ENCODE peak calls at places on chromosomes 3 and 15, in five cellular contexts. One of them, this sample, is unnamed.

GRCh38 chr3:18797378-18797777 is 350.9 kb upstream of the KCNH8 start:
- DNase-seq in Peyer's patch: no peak
- DNase-seq in IMR-90: no peak
- DNase-seq in uterus: no peak
- DNase-seq in CD8-positive, alpha-beta memory T cell: no peak
- DNase-seq in this sample: no peak

GRCh38 chr3:148600902-148601765 is 96.6 kb upstream of the AGTR1 start:
- DNase-seq in CD8-positive, alpha-beta memory T cell: no peak
- DNase-seq in IMR-90: no peak
- DNase-seq in uterus: no peak
- DNase-seq in Peyer's patch: peak; percentile 47
- DNase-seq in this sample: no peak

GRCh38 chr3:29143151-29143550 is 137.7 kb upstream of the RBMS3 start:
- DNase-seq in IMR-90: no peak
- DNase-seq in CD8-positive, alpha-beta memory T cell: no peak
- DNase-seq in Peyer's patch: no peak
- DNase-seq in uterus: no peak
- DNase-seq in this sample: no peak

GRCh38 chr3:31253782-31254181 is 278.9 kb upstream of the STT3B start:
- DNase-seq in Peyer's patch: no peak
- DNase-seq in CD8-positive, alpha-beta memory T cell: no peak
- DNase-seq in IMR-90: no peak
- DNase-seq in uterus: no peak
- DNase-seq in this sample: no peak

GRCh38 chr15:80818996-80819395 is 39.8 kb downstream of the CEMIP start:
- DNase-seq in uterus: no peak
- DNase-seq in IMR-90: no peak
- DNase-seq in Peyer's patch: no peak
- DNase-seq in CD8-positive, alpha-beta memory T cell: no peak
- DNase-seq in this sample: no peak

GRCh38 chr15:38438031-38438986 is 15.6 kb upstream of the FAM98B start:
- DNase-seq in IMR-90: peak; percentile 14
- DNase-seq in uterus: no peak
- DNase-seq in Peyer's patch: no peak
- DNase-seq in CD8-positive, alpha-beta memory T cell: no peak
- DNase-seq in this sample: no peak

GRCh38 chr3:100966049-100966471 is 27.2 kb downstream of the ABI3BP start:
- DNase-seq in CD8-positive, alpha-beta memory T cell: no peak
- DNase-seq in Peyer's patch: no peak
- DNase-seq in IMR-90: peak; percentile 49
- DNase-seq in uterus: no peak
- DNase-seq in this sample: no peak

GRCh38 chr3:111362286-111363009 is 179.5 kb upstream of the CD96 start:
- DNase-seq in uterus: no peak
- DNase-seq in CD8-positive, alpha-beta memory T cell: no peak
- DNase-seq in IMR-90: no peak
- DNase-seq in Peyer's patch: no peak
- DNase-seq in this sample: no peak

GRCh38 chr3:47652142-47652541 is 73.5 kb upstream of the CSPG5 start:
- DNase-seq in uterus: no peak
- DNase-seq in CD8-positive, alpha-beta memory T cell: no peak
- DNase-seq in IMR-90: no peak
- DNase-seq in Peyer's patch: no peak
- DNase-seq in this sample: no peak

GRCh38 chr3:143970773-143971366 is 753 bp upstream of the DIPK2A start:
- DNase-seq in IMR-90: peak; percentile 33
- DNase-seq in Peyer's patch: peak; percentile 65
- DNase-seq in uterus: peak; percentile 49
- DNase-seq in CD8-positive, alpha-beta memory T cell: peak; percentile 45
- DNase-seq in this sample: peak; percentile 46

DNA sequence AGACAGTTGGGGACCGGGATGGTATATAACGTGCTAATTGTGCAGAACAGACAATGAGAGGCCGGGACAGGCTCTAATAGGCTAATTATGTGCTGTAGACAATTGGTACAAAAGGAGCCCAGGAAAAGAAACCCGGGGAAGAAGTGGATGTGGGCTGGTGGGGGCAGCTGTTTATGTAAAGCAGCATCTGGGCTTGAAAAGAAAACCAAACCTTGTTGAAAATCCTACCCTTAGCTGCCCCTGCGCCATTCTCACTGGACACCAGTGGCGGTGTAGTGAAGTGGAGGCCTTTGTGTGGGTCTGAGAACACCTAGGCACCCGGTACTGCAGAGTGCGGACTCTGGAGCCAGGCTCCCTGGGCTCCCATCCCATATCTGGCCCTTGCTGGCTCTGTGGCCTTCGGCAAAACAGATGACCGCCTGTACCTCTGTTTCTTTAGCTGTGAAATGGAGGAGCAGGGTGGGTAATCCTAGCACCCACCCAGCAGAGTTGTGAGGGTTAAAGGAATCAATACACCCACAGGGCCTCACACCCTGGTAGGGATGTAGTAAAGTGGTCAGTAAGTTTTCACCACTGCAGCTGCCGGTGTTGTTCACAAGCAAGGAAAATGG is 51.5 kb downstream of the CMTM6 start:
- DNase-seq in IMR-90: no peak
- DNase-seq in Peyer's patch: peak; percentile 47
- DNase-seq in CD8-positive, alpha-beta memory T cell: no peak
- DNase-seq in uterus: no peak
- DNase-seq in this sample: no peak
- H3K4me3 ChIP-seq in IMR-90: no peak overlapping the region
- H3K4me3 ChIP-seq in Peyer's patch: no peak overlapping the region
- H3K4me3 ChIP-seq in CD8-positive, alpha-beta memory T cell: no peak overlapping the region
- H3K4me3 ChIP-seq in uterus: no peak overlapping the region
- H3K4me3 ChIP-seq in this sample: no peak overlapping the region

GRCh38 chr15:90559119-90559518 is 29.4 kb downstream of the CRTC3 start:
- DNase-seq in Peyer's patch: no peak
- DNase-seq in IMR-90: no peak
- DNase-seq in CD8-positive, alpha-beta memory T cell: no peak
- DNase-seq in uterus: no peak
- DNase-seq in this sample: no peak

GRCh38 chr15:90561344-90562244 is 31.9 kb downstream of the CRTC3 start:
- DNase-seq in uterus: peak; percentile 30
- DNase-seq in Peyer's patch: no peak
- DNase-seq in CD8-positive, alpha-beta memory T cell: peak; percentile 35
- DNase-seq in IMR-90: peak; percentile 81
- DNase-seq in this sample: no peak

GRCh38 chr15:90558182-90558581 is 28.5 kb downstream of the CRTC3 start:
- DNase-seq in uterus: peak; percentile 43
- DNase-seq in IMR-90: no peak
- DNase-seq in Peyer's patch: peak; percentile 76
- DNase-seq in CD8-positive, alpha-beta memory T cell: no peak
- DNase-seq in this sample: no peak

GRCh38 chr15:90562669-90563068 is 32.9 kb downstream of the CRTC3 start:
- DNase-seq in uterus: no peak
- DNase-seq in IMR-90: no peak
- DNase-seq in CD8-positive, alpha-beta memory T cell: no peak
- DNase-seq in Peyer's patch: no peak
- DNase-seq in this sample: no peak

DNA sequence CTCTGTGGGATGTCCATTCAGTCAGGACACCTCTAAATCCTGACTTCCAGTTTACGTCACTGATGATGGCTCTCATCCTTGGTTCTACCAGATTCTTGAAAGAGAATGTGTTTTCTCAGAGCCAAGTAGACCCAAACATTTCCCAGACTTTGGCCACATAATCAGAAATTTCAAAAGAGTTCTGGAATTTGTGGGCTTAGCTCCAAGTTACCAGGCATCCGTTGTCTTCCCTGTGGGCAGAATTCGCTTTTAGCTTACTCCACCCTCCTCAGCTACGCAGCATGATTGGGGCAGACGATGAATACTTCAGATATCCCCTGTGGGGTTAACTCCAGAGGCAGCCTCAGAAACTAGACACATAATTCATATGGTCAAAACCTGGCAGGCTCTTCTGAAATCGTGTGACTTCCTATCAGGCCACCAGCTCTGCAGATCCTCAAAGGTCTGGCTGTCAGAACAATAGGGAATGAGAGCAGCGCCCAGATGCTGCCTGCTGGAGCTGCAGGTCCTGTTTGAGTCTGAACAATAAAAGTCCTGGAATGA is 30.6 kb downstream of the CRTC3 start:
- DNase-seq in Peyer's patch: no peak
- DNase-seq in uterus: peak; percentile 60
- DNase-seq in IMR-90: peak; percentile 96
- DNase-seq in CD8-positive, alpha-beta memory T cell: no peak
- DNase-seq in this sample: no peak
- H3K27ac ChIP-seq in Peyer's patch: peak overlapping the region; percentile 2
- H3K27ac ChIP-seq in uterus: peak overlapping the region; percentile 77
- H3K27ac ChIP-seq in IMR-90: peak overlapping the region; percentile 98
- H3K27ac ChIP-seq in CD8-positive, alpha-beta memory T cell: no peak overlapping the region
- H3K27ac ChIP-seq in this sample: peak overlapping the region; percentile 72

GRCh38 chr3:127222664-127223063 is 29.7 kb downstream of the PRR23E start:
- DNase-seq in IMR-90: no peak
- DNase-seq in CD8-positive, alpha-beta memory T cell: no peak
- DNase-seq in Peyer's patch: no peak
- DNase-seq in uterus: no peak
- DNase-seq in this sample: no peak

GRCh38 chr3:127221062-127222035 is 28.4 kb downstream of the PRR23E start:
- DNase-seq in uterus: no peak
- DNase-seq in CD8-positive, alpha-beta memory T cell: no peak
- DNase-seq in IMR-90: no peak
- DNase-seq in Peyer's patch: no peak
- DNase-seq in this sample: no peak

GRCh38 chr3:127226451-127226850 is 33.5 kb downstream of the PRR23E start:
- DNase-seq in CD8-positive, alpha-beta memory T cell: no peak
- DNase-seq in Peyer's patch: no peak
- DNase-seq in uterus: no peak
- DNase-seq in IMR-90: no peak
- DNase-seq in this sample: no peak

GRCh38 chr3:127222163-127222562 is 29.2 kb downstream of the PRR23E start:
- DNase-seq in uterus: no peak
- DNase-seq in IMR-90: no peak
- DNase-seq in Peyer's patch: no peak
- DNase-seq in CD8-positive, alpha-beta memory T cell: no peak
- DNase-seq in this sample: no peak

DNA sequence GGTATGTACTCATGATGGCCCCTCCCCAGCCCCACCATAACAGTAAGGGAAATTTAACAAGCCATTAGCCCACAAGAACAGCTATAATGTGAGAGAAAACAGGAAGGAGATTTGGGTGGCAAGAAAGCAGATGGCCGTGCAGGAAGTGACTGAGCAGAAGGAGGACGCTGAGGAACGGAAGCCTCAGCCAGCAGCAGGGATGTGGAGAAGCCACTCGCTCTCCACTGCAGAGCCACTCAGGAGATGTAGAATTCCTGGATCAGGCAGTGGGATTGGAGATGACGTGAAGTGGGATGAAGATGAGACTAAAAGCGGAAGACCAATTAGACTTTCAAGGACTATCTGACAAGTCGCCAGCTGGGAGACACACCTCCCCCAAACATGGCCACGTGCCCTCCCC is 31.2 kb downstream of the PRR23E start:
- DNase-seq in IMR-90: no peak
- DNase-seq in uterus: no peak
- DNase-seq in CD8-positive, alpha-beta memory T cell: no peak
- DNase-seq in Peyer's patch: no peak
- DNase-seq in this sample: no peak
- H3K4me1 ChIP-seq in IMR-90: no peaks in the 10 kb centered on the region
- H3K4me1 ChIP-seq in uterus: no peaks in the 10 kb centered on the region
- H3K4me1 ChIP-seq in CD8-positive, alpha-beta memory T cell: no peaks in the 10 kb centered on the region
- H3K4me1 ChIP-seq in Peyer's patch: no peaks in the 10 kb centered on the region
- H3K4me1 ChIP-seq in this sample: peaks cover 4% of the 10 kb centered on the region

DNA sequence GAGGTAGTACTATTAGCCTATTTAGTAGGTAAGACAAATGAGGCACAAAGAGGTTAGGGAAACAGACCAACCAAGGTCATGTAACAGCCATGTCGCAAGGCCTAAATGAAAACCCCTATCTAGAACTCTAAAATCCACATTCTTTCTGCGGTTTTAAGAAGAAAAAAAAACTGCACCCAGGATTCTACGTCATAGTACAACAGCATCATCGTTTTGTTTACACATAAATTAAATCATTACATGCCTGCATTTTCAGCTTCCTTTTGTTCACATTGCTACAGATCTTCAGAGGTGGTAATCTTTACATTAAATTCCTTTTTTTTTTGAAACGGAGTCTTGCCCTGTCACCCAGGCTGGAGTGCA is 548 bp upstream of the PSMD6 start:
- DNase-seq in IMR-90: peak; percentile 11
- DNase-seq in uterus: no peak
- DNase-seq in CD8-positive, alpha-beta memory T cell: no peak
- DNase-seq in Peyer's patch: no peak
- DNase-seq in this sample: no peak
- H3K4me3 ChIP-seq in IMR-90: no peak overlapping the region
- H3K4me3 ChIP-seq in uterus: no peak overlapping the region
- H3K4me3 ChIP-seq in CD8-positive, alpha-beta memory T cell: peak overlapping the region; percentile 91
- H3K4me3 ChIP-seq in Peyer's patch: no peak overlapping the region
- H3K4me3 ChIP-seq in this sample: no peak overlapping the region

DNA sequence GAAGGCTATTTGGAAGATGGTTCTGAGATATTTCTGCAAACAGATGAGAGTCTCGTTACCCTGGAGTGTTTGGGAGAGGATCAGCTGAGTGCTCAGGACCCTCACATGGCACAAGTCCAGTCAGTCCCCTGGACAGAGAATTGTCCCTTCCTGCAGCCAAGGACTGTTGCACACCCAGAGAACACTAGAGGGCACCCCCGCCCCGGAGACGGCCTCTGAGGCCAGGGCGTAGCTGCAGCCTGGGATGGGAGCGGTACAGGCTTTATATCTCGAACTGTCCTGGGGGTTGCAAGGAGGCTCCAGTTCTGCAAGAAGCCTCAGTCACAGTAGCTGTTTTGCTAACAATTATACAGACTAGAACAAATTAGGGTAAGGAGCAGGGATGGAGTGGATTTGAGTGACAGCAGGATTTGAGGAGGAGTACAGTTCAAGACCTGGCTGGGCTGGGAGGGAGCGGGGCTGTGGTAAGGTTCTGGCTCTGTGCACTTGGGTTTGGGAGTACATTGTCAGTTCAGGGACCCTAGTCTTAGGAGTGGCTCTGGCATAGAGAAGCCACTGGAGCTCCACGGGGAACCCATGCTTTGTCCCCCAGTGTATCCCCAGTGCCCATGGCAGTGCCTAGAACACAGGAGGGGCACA is 67.6 kb upstream of the HACD2 start:
- DNase-seq in Peyer's patch: peak; percentile 85
- DNase-seq in IMR-90: peak; percentile 61
- DNase-seq in CD8-positive, alpha-beta memory T cell: no peak
- DNase-seq in uterus: peak; percentile 86
- DNase-seq in this sample: peak; percentile 83
- H3K27ac ChIP-seq in Peyer's patch: peak overlapping the region; percentile 81
- H3K27ac ChIP-seq in IMR-90: peak overlapping the region; percentile 90
- H3K27ac ChIP-seq in CD8-positive, alpha-beta memory T cell: no peak overlapping the region
- H3K27ac ChIP-seq in uterus: peak overlapping the region; percentile 93
- H3K27ac ChIP-seq in this sample: no peak overlapping the region

GRCh38 chr15:92801774-92802464 is 98.2 kb upstream of the CHD2 start:
- DNase-seq in Peyer's patch: peak; percentile 63
- DNase-seq in CD8-positive, alpha-beta memory T cell: no peak
- DNase-seq in uterus: no peak
- DNase-seq in IMR-90: peak; percentile 94
- DNase-seq in this sample: no peak

GRCh38 chr15:92803852-92804609 is 96.1 kb upstream of the CHD2 start:
- DNase-seq in IMR-90: peak; percentile 100
- DNase-seq in CD8-positive, alpha-beta memory T cell: no peak
- DNase-seq in uterus: peak; percentile 72
- DNase-seq in Peyer's patch: peak; percentile 78
- DNase-seq in this sample: peak; percentile 93

GRCh38 chr15:92803536-92803851 is 96.6 kb upstream of the CHD2 start:
- DNase-seq in IMR-90: no peak
- DNase-seq in Peyer's patch: no peak
- DNase-seq in uterus: no peak
- DNase-seq in CD8-positive, alpha-beta memory T cell: no peak
- DNase-seq in this sample: no peak

GRCh38 chr15:92800013-92800412 is 100.1 kb upstream of the CHD2 start:
- DNase-seq in IMR-90: no peak
- DNase-seq in CD8-positive, alpha-beta memory T cell: no peak
- DNase-seq in uterus: no peak
- DNase-seq in Peyer's patch: peak; percentile 14
- DNase-seq in this sample: no peak

GRCh38 chr15:92801412-92801773 is 98.7 kb upstream of the CHD2 start:
- DNase-seq in IMR-90: peak; percentile 86
- DNase-seq in Peyer's patch: peak; percentile 47
- DNase-seq in CD8-positive, alpha-beta memory T cell: no peak
- DNase-seq in uterus: no peak
- DNase-seq in this sample: no peak
- H3K4me1 ChIP-seq in IMR-90: peaks cover 17% of the 10 kb centered on the region
- H3K4me1 ChIP-seq in Peyer's patch: no peaks in the 10 kb centered on the region
- H3K4me1 ChIP-seq in CD8-positive, alpha-beta memory T cell: no peaks in the 10 kb centered on the region
- H3K4me1 ChIP-seq in uterus: no peaks in the 10 kb centered on the region
- H3K4me1 ChIP-seq in this sample: peaks cover 5% of the 10 kb centered on the region

This sample was measured in lung.